ENCODE peak calls at places on chromosomes 7 and 10, in six cellular contexts. P is stimulated activated CD8-positive, alpha-beta memory T cell treated with anti-CD3 and anti-CD28 coated beads, Interleukin-4, amount 100 ng/mL, for 1 hour; T is fibroblast of lung; E is activated CD4-positive, alpha-beta T cell treated with anti-CD3 and anti-CD28 coated beads, Interleukin-2, amount 10 ng/mL, durations not matched to agents 7 days and 5 days; H is cardiac muscle cell; Z is central memory CD8-positive, alpha-beta T cell. B is an unnamed sample.

GRCh38 chr10:88232029-88232895 is 350.9 kb downstream of the RNLS start:
- DNase-seq in P (no peak), T (peak; percentile 80), E (no peak), H (no peak), Z (no peak), B (peak; percentile 83)

GRCh38 chr10:71767420-71768035 is 5.8 kb downstream of the VSIR start:
- DNase-seq in P (no peak), T (peak; percentile 27), E (no peak), H (no peak), Z (no peak), B (peak; percentile 88)

GRCh38 chr7:116361767-116362166 is 137.8 kb upstream of the CAV2 start:
- DNase-seq in P (no peak), T (no peak), E (no peak), H (no peak), Z (no peak), B (no peak)

GRCh38 chr7:70829221-70830059 is 302.5 kb upstream of the GALNT17 start:
- DNase-seq in P (peak; percentile 15), T (peak; percentile 64), E (peak; percentile 59), H (peak; percentile 63), Z (peak; percentile 33), B (peak; percentile 59)

GRCh38 chr7:136133491-136133990 is 156.4 kb upstream of the MTPN start:
- DNase-seq in P (no peak), T (peak; percentile 47), E (no peak), H (peak; percentile 10), Z (no peak), B (no peak)

GRCh38 chr10:93568105-93568390 is 1.6 kb downstream of the FFAR4 start:
- DNase-seq in P (no peak), T (no peak), E (no peak), H (no peak), Z (no peak), B (no peak)

GRCh38 chr10:21831986-21832735 is 171.4 kb downstream of the DNAJC1 start:
- DNase-seq in P (no peak), T (peak; percentile 59), E (no peak), H (no peak), Z (no peak), B (no peak)

GRCh38 chr10:68666280-68666760 is 54.7 kb upstream of the CCAR1 start:
- DNase-seq in P (no peak), T (peak; percentile 95), E (no peak), H (no peak), Z (no peak), B (no peak)

GRCh38 chr7:73970801-73971229 is 57.2 kb upstream of the ELN start:
- DNase-seq in P (no peak), T (no peak), E (no peak), H (no peak), Z (no peak), B (no peak)

GRCh38 chr7:107016312-107016711 is 28.2 kb upstream of the PRKAR2B start:
- DNase-seq in P (no peak), T (no peak), E (no peak), H (no peak), Z (no peak), B (no peak)

GRCh38 chr7:116952640-116953371 is 495 bp upstream of the ST7 start:
- DNase-seq in P (peak; percentile 15), T (peak; percentile 59), E (no peak), H (peak; percentile 58), Z (no peak), B (peak; percentile 76)

GRCh38 chr10:9222917-9223316 is 1168.4 kb downstream of the GATA3 start:
- DNase-seq in P (no peak), T (peak; percentile 62), E (no peak), H (no peak), Z (no peak), B (no peak)

GRCh38 chr7:7321681-7322080 is 139.3 kb downstream of the C1GALT1 start:
- DNase-seq in P (no peak), T (no peak), E (no peak), H (peak; percentile 10), Z (no peak), B (no peak)

GRCh38 chr10:10845826-10846225 is 171.8 kb upstream of the CELF2 start:
- DNase-seq in P (no peak), T (no peak), E (no peak), H (no peak), Z (no peak), B (no peak)

GRCh38 chr7:151260883-151261282 is 12.4 kb upstream of the SMARCD3 start:
- DNase-seq in P (no peak), T (no peak), E (no peak), H (no peak), Z (no peak), B (no peak)

GRCh38 chr10:109474817-109475216 is 448.5 kb downstream of the XPNPEP1 start:
- DNase-seq in P (no peak), T (no peak), E (no peak), H (no peak), Z (no peak), B (no peak)

GRCh38 chr10:124356706-124357582 is 61.8 kb downstream of the OAT start:
- DNase-seq in P (no peak), T (no peak), E (no peak), H (no peak), Z (no peak), B (no peak)

GRCh38 chr10:25582961-25583360 is 351.1 kb upstream of the MYO3A start:
- DNase-seq in P (no peak), T (no peak), E (no peak), H (no peak), Z (no peak), B (no peak)

GRCh38 chr7:155456772-155457543 is 971 bp upstream of the EN2 start:
- DNase-seq in P (no peak), T (peak; percentile 49), E (no peak), H (peak; percentile 81), Z (no peak), B (peak; percentile 57)

GRCh38 chr7:141220263-141220662 is 146.4 kb downstream of the TMEM178B start:
- DNase-seq in P (no peak), T (peak; percentile 9), E (no peak), H (no peak), Z (no peak), B (no peak)

GRCh38 chr10:113474756-113475155 is 78.1 kb upstream of the HABP2 start:
- DNase-seq in P (no peak), T (no peak), E (no peak), H (no peak), Z (no peak), B (peak; percentile 13)

GRCh38 chr7:140060788-140061606 is 1.8 kb downstream of the PARP12 start:
- DNase-seq in P (no peak), T (peak; percentile 90), E (no peak), H (no peak), Z (no peak), B (peak; percentile 73)

GRCh38 chr10:8591619-8592018 is 537.1 kb downstream of the GATA3 start:
- DNase-seq in P (no peak), T (no peak), E (no peak), H (no peak), Z (no peak), B (no peak)

GRCh38 chr10:37488792-37489657 is 363.6 kb downstream of the ANKRD30A start:
- DNase-seq in P (no peak), T (no peak), E (no peak), H (no peak), Z (no peak), B (no peak)

GRCh38 chr7:116138202-116138801 is 72.0 kb upstream of the TES start:
- DNase-seq in P (no peak), T (peak; percentile 85), E (peak; percentile 54), H (peak; percentile 77), Z (no peak), B (no peak)

GRCh38 chr10:103612462-103613365 is 119.2 kb downstream of the NEURL1 start:
- DNase-seq in P (no peak), T (peak; percentile 73), E (no peak), H (no peak), Z (no peak), B (no peak)

GRCh38 chr7:66682350-66683093 is 53.8 kb downstream of the KCTD7 start:
- DNase-seq in P (no peak), T (no peak), E (no peak), H (peak; percentile 11), Z (no peak), B (no peak)

GRCh38 chr10:51860257-51860656 is 160.9 kb upstream of the CSTF2T start:
- DNase-seq in P (no peak), T (peak; percentile 80), E (no peak), H (no peak), Z (no peak), B (peak; percentile 48)

GRCh38 chr10:2886662-2887061 is 180.7 kb upstream of the PFKP start:
- DNase-seq in P (no peak), T (no peak), E (no peak), H (no peak), Z (no peak), B (no peak)

GRCh38 chr7:98956469-98956868 is 78.1 kb downstream of the TRRAP start:
- DNase-seq in P (no peak), T (no peak), E (no peak), H (no peak), Z (no peak), B (peak; percentile 57)

GRCh38 chr10:115972426-115972825 is 300.6 kb downstream of the GFRA1 start:
- DNase-seq in P (no peak), T (no peak), E (no peak), H (no peak), Z (no peak), B (no peak)

GRCh38 chr7:102967798-102968197 is 55.0 kb downstream of the LRRC17 start:
- DNase-seq in P (no peak), T (no peak), E (no peak), H (no peak), Z (no peak), B (no peak)

GRCh38 chr10:121830101-121830500 is 97.7 kb downstream of the ATE1 start:
- DNase-seq in P (no peak), T (no peak), E (no peak), H (peak; percentile 8), Z (no peak), B (no peak)

GRCh38 chr7:102814025-102814471 is 65.2 kb downstream of the FAM185A start:
- DNase-seq in P (no peak), T (peak; percentile 35), E (no peak), H (no peak), Z (no peak), B (no peak)

GRCh38 chr7:101564778-101565211 is 64.3 kb downstream of the MYL10 start:
- DNase-seq in P (no peak), T (no peak), E (no peak), H (peak; percentile 43), Z (no peak), B (no peak)

GRCh38 chr10:121754667-121755066 is 156.4 kb upstream of the FGFR2 start:
- DNase-seq in P (no peak), T (no peak), E (no peak), H (no peak), Z (no peak), B (no peak)

GRCh38 chr10:133021116-133021962 is 66.4 kb upstream of the ADGRA1 start:
- DNase-seq in P (no peak), T (no peak), E (no peak), H (no peak), Z (no peak), B (no peak)

GRCh38 chr10:49322371-49323170 is 23.6 kb downstream of the C10orf71 start:
- DNase-seq in P (no peak), T (no peak), E (no peak), H (no peak), Z (no peak), B (no peak)

GRCh38 chr7:156224441-156225225 is 412.4 kb upstream of the SHH start:
- DNase-seq in P (no peak), T (no peak), E (no peak), H (no peak), Z (no peak), B (no peak)

GRCh38 chr7:6648066-6648814 is 11.1 kb downstream of the ZNF316 start:
- DNase-seq in P (no peak), T (no peak), E (no peak), H (no peak), Z (no peak), B (no peak)

B was measured in heart left ventricle.